ENCODE peak calls at places on chromosomes 6 and 20, in five cellular contexts. F, W, T, N and U are unnamed samples. For H3K36me3, the result is how much of the 10 kb centered on the place peaks cover.

GRCh38 chr6:69090132-69090531 is 455.1 kb downstream of the ADGRB3 start:
- DNase-seq in F (no peak), W (no peak), T (no peak), N (no peak), U (no peak)

GRCh38 chr20:49935746-49936152 is 448 bp upstream of the RNF114 start:
- DNase-seq in F (no peak), W (no peak), T (no peak), N (no peak), U (no peak)

GRCh38 chr20:49291200-49291599 is 13.3 kb upstream of the ZNFX1 start:
- DNase-seq in F (no peak), W (no peak), T (no peak), N (no peak), U (no peak)

GRCh38 chr20:62485062-62485700 is 9.4 kb upstream of the GATA5 start:
- DNase-seq in F (peak), W (peak), T (no peak), N (no peak), U (no peak)

GRCh38 chr20:57964011-57964862 is 254.4 kb upstream of the PMEPA1 start:
- DNase-seq in F (no peak), W (no peak), T (no peak), N (no peak), U (no peak)

GRCh38 chr20:47502271-47502730 is 614 bp downstream of the NCOA3 start:
- DNase-seq in F (no peak), W (peak), T (peak), N (no peak), U (no peak)

GRCh38 chr20:10547276-10548114 is 112.4 kb downstream of the SLX4IP start:
- DNase-seq in F (no peak), W (no peak), T (no peak), N (no peak), U (no peak)

GRCh38 chr6:96812077-96812703 is 25.1 kb downstream of the GPR63 start:
- DNase-seq in F (no peak), W (no peak), T (no peak), N (no peak), U (no peak)

GRCh38 chr6:44147256-44147655 is 11.4 kb upstream of the CAPN11 start:
- DNase-seq in F (no peak), W (no peak), T (no peak), N (peak), U (no peak)

GRCh38 chr6:44146685-44147084 is 11.9 kb upstream of the CAPN11 start:
- DNase-seq in F (no peak), W (no peak), T (no peak), N (no peak), U (no peak)

GRCh38 chr6:44149369-44150012 is 9.1 kb upstream of the CAPN11 start:
- DNase-seq in F (no peak), W (no peak), T (no peak), N (peak), U (no peak)

GRCh38 chr6:44150317-44150917 is 8.2 kb upstream of the CAPN11 start:
- DNase-seq in F (no peak), W (no peak), T (no peak), N (peak), U (no peak)

GRCh38 chr6:44148306-44148705 is 10.3 kb upstream of the CAPN11 start:
- DNase-seq in F (no peak), W (no peak), T (no peak), N (peak), U (no peak)
- H3K36me3 ChIP-seq in F (half or more), W (under half), T (under half), N (under half), U (half or more)

DNA sequence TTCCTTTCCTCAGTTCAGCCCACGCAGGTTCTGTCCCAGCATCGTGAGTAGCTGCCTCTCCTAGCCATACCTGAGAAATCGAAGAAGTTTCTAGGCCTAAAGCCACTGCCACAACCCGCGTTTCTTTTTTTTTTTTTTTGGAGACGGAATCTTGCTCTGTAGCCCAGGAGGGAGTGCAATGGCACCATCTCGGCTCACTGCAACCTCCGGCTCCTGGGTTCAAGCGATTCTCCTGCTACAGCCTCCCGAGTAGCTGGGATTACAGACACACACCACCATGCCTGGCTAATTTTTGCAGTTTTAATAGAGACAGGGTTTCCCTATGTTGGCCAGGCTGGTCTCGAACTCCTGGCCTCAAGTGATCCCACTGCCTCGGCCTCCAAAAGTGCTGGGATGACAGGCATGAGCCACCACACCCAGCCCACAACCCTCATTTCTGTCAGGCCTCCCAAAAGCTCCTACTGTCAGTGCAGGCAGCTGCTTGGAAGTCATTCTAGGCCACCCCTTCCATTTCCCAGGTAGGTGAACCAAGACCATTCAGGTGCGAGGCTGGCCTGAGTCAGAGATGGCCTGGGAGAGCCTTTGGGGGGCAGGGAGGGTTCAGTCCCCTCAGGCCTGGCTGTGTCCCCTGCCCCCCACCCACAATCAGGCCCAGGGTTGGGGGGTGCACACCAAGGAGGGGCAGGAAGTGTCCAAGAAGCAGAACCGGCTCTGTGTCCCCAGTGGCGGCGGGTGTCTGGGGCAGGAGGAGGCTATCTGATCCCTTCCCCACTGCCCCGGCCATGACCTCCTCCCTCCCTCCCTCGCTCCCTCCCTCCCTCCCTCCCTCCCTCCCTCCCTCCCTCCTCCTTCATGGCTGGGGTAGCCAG is 47.2 kb downstream of the NOL4L start:
- DNase-seq in F (no peak), W (no peak), T (no peak), N (no peak), U (no peak)
- TF ChIP-seq EP300 in F (no peak), W (no peak), T (no peak), N (no peak), U (no peak)

GRCh38 chr6:134990262-134990661 is 40.4 kb upstream of the ALDH8A1 start:
- DNase-seq in F (no peak), W (no peak), T (no peak), N (no peak), U (no peak)
- H3K36me3 ChIP-seq in F (half or more), W (under half), T (under half), N (under half), U (under half)

DNA sequence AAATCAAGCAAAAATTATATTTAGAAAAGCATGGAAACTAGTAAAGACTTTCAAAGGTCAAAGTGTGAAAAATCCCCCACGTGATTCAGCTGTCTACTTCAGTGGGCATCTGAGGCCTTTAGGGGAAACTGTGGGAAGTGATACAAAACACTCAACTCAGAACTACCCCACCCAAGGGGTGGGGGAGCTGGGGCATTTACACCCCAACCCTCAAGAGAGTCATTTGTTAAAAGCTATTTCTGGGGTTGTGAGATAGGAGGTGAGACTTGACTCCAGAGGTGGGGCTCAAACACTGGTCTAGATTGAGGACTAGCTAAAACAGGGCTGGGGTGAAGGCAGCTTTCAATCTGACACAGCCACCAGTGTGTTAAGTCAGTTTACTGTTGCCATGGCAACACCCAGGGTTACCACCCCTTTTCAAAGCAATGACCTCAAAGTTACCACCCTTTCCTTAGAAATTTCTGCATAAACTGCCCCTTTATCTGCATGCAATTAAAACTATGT is 9.8 kb upstream of the GTSF1L start:
- DNase-seq in F (no peak), W (no peak), T (no peak), N (no peak), U (no peak)
- TF ChIP-seq EP300 in F (no peak), W (no peak), T (no peak), N (no peak), U (no peak)

GRCh38 chr20:36527331-36528125 is 13.8 kb upstream of the MYL9 start:
- DNase-seq in F (no peak), W (peak), T (no peak), N (peak), U (no peak)

GRCh38 chr20:36525620-36526365 is 15.5 kb upstream of the MYL9 start:
- DNase-seq in F (no peak), W (no peak), T (no peak), N (no peak), U (no peak)

GRCh38 chr20:36528875-36529425 is 12.4 kb upstream of the MYL9 start:
- DNase-seq in F (no peak), W (no peak), T (no peak), N (no peak), U (no peak)

GRCh38 chr20:36526521-36527011 is 14.8 kb upstream of the MYL9 start:
- DNase-seq in F (no peak), W (peak), T (no peak), N (peak), U (no peak)

DNA sequence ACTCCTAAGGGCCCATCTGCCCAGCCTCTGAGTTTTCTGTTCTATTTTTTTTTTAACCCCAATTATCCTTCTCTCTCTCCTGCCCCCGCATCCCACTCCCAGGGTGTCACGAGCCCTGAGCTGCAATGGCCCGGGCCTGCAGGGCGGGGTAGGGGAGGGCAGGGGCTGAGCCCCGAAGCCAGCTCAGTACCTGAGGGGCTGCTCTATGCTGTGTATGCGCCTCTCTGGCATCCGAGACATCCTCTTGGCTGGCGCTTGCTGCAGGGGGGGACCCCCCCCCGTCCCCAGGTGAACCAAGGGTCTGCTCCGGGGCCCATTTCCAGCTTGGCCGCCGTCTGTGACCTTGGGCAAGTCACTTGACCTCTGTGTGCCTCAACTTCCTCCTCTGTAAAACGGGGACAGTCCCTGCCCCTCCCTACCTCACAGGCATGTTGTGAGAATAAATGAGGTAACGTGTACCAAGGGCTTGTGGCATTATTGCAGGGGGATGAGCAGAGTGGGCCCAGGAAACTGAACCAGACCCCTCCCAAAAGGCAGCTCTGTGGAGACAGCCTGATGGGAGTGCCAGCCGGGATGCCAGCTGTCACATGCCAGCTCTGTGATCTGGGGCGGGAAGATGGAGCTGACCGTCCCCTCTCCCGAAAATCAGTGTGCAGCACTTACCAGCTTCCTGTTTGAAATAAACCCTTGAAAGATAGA is 13.0 kb upstream of the MYL9 start:
- DNase-seq in F (no peak), W (no peak), T (no peak), N (no peak), U (no peak)
- H3K36me3 ChIP-seq in F (half or more), W (under half), T (under half), N (under half), U (under half)

GRCh38 chr6:25219581-25220249 is 59.5 kb upstream of the CARMIL1 start:
- DNase-seq in F (no peak), W (no peak), T (no peak), N (no peak), U (no peak)

GRCh38 chr6:25219147-25219546 is 60.0 kb upstream of the CARMIL1 start:
- DNase-seq in F (no peak), W (no peak), T (no peak), N (no peak), U (no peak)

GRCh38 chr6:25217275-25217674 is 61.9 kb upstream of the CARMIL1 start:
- DNase-seq in F (no peak), W (no peak), T (no peak), N (no peak), U (no peak)

GRCh38 chr6:25218346-25218745 is 60.8 kb upstream of the CARMIL1 start:
- DNase-seq in F (no peak), W (no peak), T (no peak), N (no peak), U (no peak)

DNA sequence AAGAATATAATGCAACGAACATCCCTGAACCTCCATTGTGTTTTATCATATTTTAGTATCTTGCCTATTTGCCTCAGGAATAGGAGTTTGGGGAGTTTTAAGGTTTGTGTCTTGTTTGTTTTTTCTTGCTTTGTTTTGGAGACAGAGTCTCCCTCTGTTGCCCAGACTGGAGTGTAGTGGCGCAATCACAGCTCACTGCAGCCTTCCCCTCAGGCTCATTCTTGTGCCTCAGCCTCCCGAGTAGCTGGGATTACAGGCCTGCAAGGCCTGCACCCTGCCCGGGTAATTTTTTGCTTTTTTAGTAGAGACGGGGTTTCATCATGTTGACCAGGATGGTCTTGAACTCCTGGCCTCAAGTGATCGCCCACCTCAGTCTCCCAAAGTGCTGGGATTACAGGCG is 63.3 kb upstream of the CARMIL1 start:
- DNase-seq in F (no peak), W (no peak), T (no peak), N (no peak), U (no peak)
- TF ChIP-seq EP300 in F (no peak), W (no peak), T (no peak), N (no peak), U (no peak)

DNA sequence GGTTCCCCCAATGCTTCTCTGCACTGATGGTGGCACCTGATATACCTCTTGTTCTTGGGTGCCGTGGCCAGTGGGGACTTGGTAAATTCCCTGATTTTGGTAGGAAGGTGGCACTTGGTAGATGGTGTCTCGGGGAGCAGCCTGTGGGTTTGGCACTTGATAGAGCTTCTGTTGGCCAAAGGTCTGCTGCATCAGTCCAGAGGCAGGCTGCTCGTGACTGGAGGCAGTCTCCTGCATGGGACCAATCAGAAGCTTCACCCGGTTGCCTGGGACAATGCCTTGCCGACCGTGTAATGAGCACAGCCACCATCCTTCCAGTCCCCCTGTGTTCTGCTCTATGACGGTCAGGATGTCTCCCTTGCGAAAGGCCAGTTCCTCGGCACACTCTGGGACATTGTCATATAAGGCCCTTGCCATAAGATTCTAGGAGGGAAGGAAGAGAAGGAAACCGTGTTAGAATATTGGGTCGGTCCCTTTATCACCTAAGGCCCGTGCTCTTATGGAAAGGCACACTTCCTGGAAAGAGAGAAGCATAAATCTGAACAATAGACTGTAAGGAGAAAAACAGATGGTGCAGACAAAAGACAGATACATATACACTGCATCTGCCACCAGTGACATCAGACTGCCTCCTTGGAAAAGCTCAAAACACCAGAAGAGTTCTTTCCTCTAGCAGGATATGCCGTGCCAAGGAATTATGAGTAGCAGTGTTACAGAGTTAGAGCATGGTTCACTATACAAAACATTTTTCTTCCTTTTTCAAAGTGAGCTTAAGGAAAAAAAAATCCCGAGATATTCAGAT is 19.0 kb downstream of the NEDD9 start:
- DNase-seq in F (no peak), W (no peak), T (no peak), N (no peak), U (no peak)
- H3K36me3 ChIP-seq in F (under half), W (under half), T (under half), N (under half), U (under half)